ENCODE peak calls at places on chromosomes 16 and 17, in six cellular contexts. S is heart left ventricle; I is HT1080; W is IMR-90; F is vagina; B is activated naive CD8-positive, alpha-beta T cell treated with anti-CD3 and anti-CD28 coated beads for 36 hours. Q is an unnamed sample.

GRCh38 chr16:27285676-27286196 is 17.2 kb upstream of the NSMCE1 start:
- DNase-seq in S (no peak), F (no peak), W (no peak), I (no peak), B (no peak), Q (no peak)

GRCh38 chr17:36534881-36535668 is at the start of gene PIGW:
- DNase-seq in W (peak; percentile 85), I (peak; percentile 93), S (peak; percentile 94), F (no peak), B (peak; percentile 92), Q (peak; percentile 88)

GRCh38 chr17:44738214-44738906 is 20.4 kb upstream of the ADAM11 start:
- DNase-seq in B (no peak), I (peak; percentile 16), F (no peak), W (peak; percentile 49), S (no peak), Q (no peak)

GRCh38 chr17:68457168-68457538 is at the start of gene WIPI1:
- DNase-seq in W (no peak), S (no peak), I (peak; percentile 25), F (peak; percentile 95), B (no peak), Q (peak; percentile 66)

GRCh38 chr16:58040496-58040846 is 14.9 kb downstream of the MMP15 start:
- DNase-seq in B (no peak), I (no peak), F (no peak), W (no peak), S (peak; percentile 56), Q (no peak)

GRCh38 chr17:61897548-61898180 is 30.1 kb downstream of the INTS2 start:
- DNase-seq in S (no peak), I (no peak), W (no peak), F (no peak), B (no peak), Q (no peak)

GRCh38 chr17:68613739-68614298 is 12.7 kb upstream of the FAM20A start:
- DNase-seq in S (no peak), F (no peak), B (peak; percentile 18), I (peak; percentile 42), W (no peak), Q (peak; percentile 71)

GRCh38 chr16:56869513-56870270 is 4.7 kb downstream of the SLC12A3 start:
- DNase-seq in W (no peak), I (peak; percentile 57), F (no peak), B (peak; percentile 48), S (no peak), Q (peak; percentile 37)

GRCh38 chr17:80706454-80706853 is 161.8 kb downstream of the RPTOR start:
- DNase-seq in S (no peak), I (no peak), F (no peak), W (no peak), B (no peak), Q (no peak)

GRCh38 chr17:76270770-76271668 is 5.9 kb downstream of the UBALD2 start:
- DNase-seq in S (no peak), W (no peak), I (no peak), F (no peak), B (peak; percentile 54), Q (no peak)